ENCODE peak calls at places on chromosome 18, in six cellular contexts. O is GM20000, W is endothelial cell of umbilical vein, C is Calu3, F is HCT116, E is foreskin fibroblast. P is an unnamed sample.

GRCh38 chr18:78506031-78506461 is 473.6 kb upstream of the SALL3 start:
- DNase-seq in O (no peak), W (no peak), C (no peak), F (no peak), E (no peak), P (no peak)

GRCh38 chr18:66874812-66875474 is 271.1 kb upstream of the CDH19 start:
- DNase-seq in O (no peak), W (no peak), C (no peak), F (no peak), E (no peak), P (no peak)

GRCh38 chr18:28963481-28963880 is 786.6 kb upstream of the CDH2 start:
- DNase-seq in O (no peak), W (no peak), C (no peak), F (no peak), E (peak; percentile 66), P (no peak)

GRCh38 chr18:73774836-73775509 is 372.7 kb downstream of the FBXO15 start:
- DNase-seq in O (no peak), W (no peak), C (no peak), F (no peak), E (no peak), P (no peak)

GRCh38 chr18:79494936-79495335 is 99.2 kb downstream of the NFATC1 start:
- DNase-seq in O (no peak), W (no peak), C (no peak), F (no peak), E (no peak), P (no peak)

GRCh38 chr18:32439802-32440201 is 30.9 kb downstream of the GAREM1 start:
- DNase-seq in O (no peak), W (peak; percentile 9), C (peak; percentile 30), F (peak; percentile 15), E (no peak), P (no peak)

GRCh38 chr18:35828591-35828990 is 143.9 kb upstream of the RMP24 start:
- DNase-seq in O (no peak), W (no peak), C (no peak), F (no peak), E (no peak), P (no peak)

GRCh38 chr18:47731276-47731675 is 199.2 kb downstream of the SMAD2 start:
- DNase-seq in O (no peak), W (no peak), C (no peak), F (no peak), E (no peak), P (no peak)

GRCh38 chr18:31041346-31042067 is 1.0 kb downstream of the DSC3 start:
- DNase-seq in O (peak; percentile 25), W (peak; percentile 3), C (peak; percentile 23), F (no peak), E (no peak), P (peak; percentile 23)

GRCh38 chr18:12599543-12599942 is 58.4 kb downstream of the SPIRE1 start:
- DNase-seq in O (no peak), W (no peak), C (no peak), F (peak; percentile 48), E (no peak), P (no peak)

GRCh38 chr18:12606592-12607315 is 51.2 kb downstream of the SPIRE1 start:
- DNase-seq in O (no peak), W (peak; percentile 90), C (peak; percentile 14), F (peak; percentile 27), E (peak; percentile 77), P (no peak)

GRCh38 chr18:12608292-12608691 is 49.6 kb downstream of the SPIRE1 start:
- DNase-seq in O (no peak), W (peak; percentile 72), C (no peak), F (no peak), E (peak; percentile 66), P (no peak)

GRCh38 chr18:12599966-12600365 is 57.9 kb downstream of the SPIRE1 start:
- DNase-seq in O (no peak), W (no peak), C (no peak), F (no peak), E (no peak), P (no peak)

DNA sequence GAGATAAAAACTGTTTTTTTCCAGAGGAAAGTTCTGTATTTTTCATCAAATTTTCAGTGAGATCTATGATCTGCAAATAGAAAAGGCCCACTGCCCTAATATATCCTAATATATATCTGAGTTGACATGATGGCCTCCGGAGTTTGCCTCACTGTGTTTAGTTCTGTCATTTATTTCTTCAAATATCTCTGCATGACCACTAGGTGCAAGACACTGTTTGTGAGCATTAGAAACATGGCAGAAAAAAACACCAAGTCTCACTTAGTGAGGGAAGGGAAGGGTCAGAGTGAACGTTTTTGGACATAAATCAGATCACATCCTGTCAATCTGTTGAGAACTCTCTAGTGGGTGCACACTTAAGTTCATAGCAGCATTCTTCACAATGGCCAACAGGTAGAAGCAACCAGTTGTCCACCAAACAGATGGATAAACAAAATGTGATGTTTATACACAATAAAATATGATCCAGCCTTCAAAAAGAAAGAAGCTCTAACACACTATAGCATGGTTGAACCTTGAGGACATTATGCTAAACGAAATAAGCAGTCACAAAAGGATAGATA is 53.4 kb downstream of the SPIRE1 start:
- DNase-seq in O (no peak), W (no peak), C (no peak), F (no peak), E (no peak), P (no peak)
- TF ChIP-seq CTCF in O (no peak), W (no peak), C (peak; percentile 23), F (peak; percentile 40), E (no peak), P (no peak)

GRCh38 chr18:54100920-54101319 is 123.5 kb downstream of the MBD2 start:
- DNase-seq in O (no peak), W (no peak), C (no peak), F (no peak), E (no peak), P (no peak)

GRCh38 chr18:54100466-54100865 is 124.0 kb downstream of the MBD2 start:
- DNase-seq in O (no peak), W (no peak), C (no peak), F (no peak), E (no peak), P (no peak)

DNA sequence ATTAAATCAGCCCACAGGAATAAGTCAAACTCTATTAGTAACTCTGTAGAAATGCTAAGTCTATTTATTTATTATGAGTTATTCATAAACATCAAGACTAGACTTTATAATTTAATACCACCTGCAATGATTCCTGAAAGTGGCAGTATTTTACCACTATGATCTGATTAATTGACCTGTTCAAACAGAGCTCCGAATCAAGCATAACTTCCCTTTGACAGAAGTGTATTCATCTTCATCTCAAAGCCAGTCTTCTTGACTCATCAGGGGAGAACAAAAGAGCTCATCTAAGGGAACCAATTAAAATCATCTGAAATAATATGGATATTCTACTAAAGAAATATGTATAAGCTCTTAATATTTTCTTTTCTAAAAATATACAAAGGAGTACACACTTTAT is 122.3 kb downstream of the MBD2 start:
- DNase-seq in O (no peak), W (no peak), C (no peak), F (no peak), E (no peak), P (no peak)
- TF ChIP-seq CTCF in O (no peak), W (no peak), C (no peak), F (no peak), E (no peak), P (no peak)

GRCh38 chr18:48918156-48918555 is 32.6 kb downstream of the SMAD7 start:
- DNase-seq in O (no peak), W (no peak), C (no peak), F (no peak), E (no peak), P (no peak)

GRCh38 chr18:48920408-48921038 is 30.2 kb downstream of the SMAD7 start:
- DNase-seq in O (no peak), W (no peak), C (no peak), F (no peak), E (no peak), P (no peak)

GRCh38 chr18:48917579-48918101 is 33.1 kb downstream of the SMAD7 start:
- DNase-seq in O (no peak), W (no peak), C (no peak), F (no peak), E (no peak), P (no peak)

GRCh38 chr18:48919547-48919946 is 31.2 kb downstream of the SMAD7 start:
- DNase-seq in O (no peak), W (no peak), C (no peak), F (no peak), E (no peak), P (no peak)

GRCh38 chr18:48918660-48919415 is 31.9 kb downstream of the SMAD7 start:
- DNase-seq in O (no peak), W (no peak), C (no peak), F (no peak), E (no peak), P (no peak)
- TF ChIP-seq CTCF in O (no peak), W (no peak), C (no peak), F (no peak), E (no peak), P (no peak)

GRCh38 chr18:24734058-24734457 is 273.6 kb downstream of the HRH4 start:
- DNase-seq in O (no peak), W (no peak), C (peak; percentile 19), F (no peak), E (peak; percentile 8), P (no peak)
- TF ChIP-seq CTCF in O (no peak), W (no peak), C (no peak), F (peak; percentile 46), E (peak; percentile 12), P (no peak)

GRCh38 chr18:50194623-50195532 is at the start of gene MYO5B:
- DNase-seq in O (peak; percentile 90), W (no peak), C (peak; percentile 95), F (peak; percentile 42), E (peak; percentile 23), P (peak; percentile 83)
- TF ChIP-seq CTCF in O (peak; percentile 81), W (peak; percentile 20), C (peak; percentile 50), F (peak; percentile 45), E (no peak), P (peak; percentile 63)